ENCODE peak calls at places on chromosomes 13 and 19, in five cellular contexts. K is astrocyte of the cerebellum; C is A673; P is activated gamma-delta T cell treated with anti-CD3 and anti-CD28 coated beads, Interleukin-2, amount 50 U/mL, for 16 hours; Y is mesothelial cell of epicardium. S is an unnamed sample.

GRCh38 chr19:47145639-47146486 is 15.2 kb downstream of the SAE1 start:
- DNase-seq in K (no peak), C (no peak), P (no peak), Y (no peak), S (no peak)

GRCh38 chr13:98576963-98577822 is at the start of gene STK24:
- DNase-seq in K (peak), C (peak), P (peak), Y (peak), S (peak)

GRCh38 chr13:108929532-108929931 is 300.1 kb downstream of the MYO16 start:
- DNase-seq in K (no peak), C (no peak), P (no peak), Y (no peak), S (peak)

GRCh38 chr19:18460313-18460712 is 22.4 kb upstream of the ISYNA1 start:
- DNase-seq in K (peak), C (no peak), P (no peak), Y (no peak), S (no peak)

GRCh38 chr13:47004022-47004421 is 107.2 kb upstream of the HTR2A start:
- DNase-seq in K (no peak), C (no peak), P (no peak), Y (no peak), S (peak)

GRCh38 chr13:47017476-47017875 is 120.6 kb upstream of the HTR2A start:
- DNase-seq in K (no peak), C (no peak), P (no peak), Y (no peak), S (no peak)

GRCh38 chr19:38551450-38551813 is 66.3 kb downstream of the MAP4K1 start:
- DNase-seq in K (no peak), C (no peak), P (peak), Y (no peak), S (no peak)

GRCh38 chr19:46115396-46116109 is 8.9 kb downstream of the IGFL3 start:
- DNase-seq in K (peak), C (no peak), P (no peak), Y (no peak), S (no peak)

GRCh38 chr19:10226376-10227214 is 4.5 kb downstream of the S1PR2 start:
- DNase-seq in K (no peak), C (no peak), P (no peak), Y (peak), S (no peak)

GRCh38 chr19:55652311-55653078 is 2.3 kb upstream of the U2AF2 start:
- DNase-seq in K (no peak), C (no peak), P (no peak), Y (no peak), S (no peak)

GRCh38 chr13:30341815-30342570 is 34.6 kb upstream of the KATNAL1 start:
- DNase-seq in K (peak), C (peak), P (no peak), Y (peak), S (peak)

GRCh38 chr13:30477346-30478235 is 11.9 kb upstream of the HMGB1 start:
- DNase-seq in K (no peak), C (no peak), P (no peak), Y (no peak), S (no peak)

GRCh38 chr19:867301-867793 is 7.9 kb downstream of the CFD start:
- DNase-seq in K (no peak), C (peak), P (no peak), Y (no peak), S (no peak)

GRCh38 chr13:95641961-95642621 is 2.4 kb downstream of the DZIP1 start:
- DNase-seq in K (no peak), C (peak), P (no peak), Y (peak), S (no peak)

GRCh38 chr19:1467512-1468273 is 11.3 kb downstream of the C19orf25 start:
- DNase-seq in K (no peak), C (no peak), P (no peak), Y (no peak), S (no peak)

GRCh38 chr19:46660008-46660517 is 919 bp downstream of the DACT3 start:
- DNase-seq in K (no peak), C (peak), P (no peak), Y (no peak), S (no peak)

GRCh38 chr19:54141356-54141755 is 3.8 kb downstream of the CNOT3 start:
- DNase-seq in K (no peak), C (no peak), P (no peak), Y (no peak), S (no peak)

GRCh38 chr13:110005563-110005962 is 219.2 kb upstream of the IRS2 start:
- DNase-seq in K (no peak), C (no peak), P (no peak), Y (no peak), S (no peak)

GRCh38 chr13:113153810-113154748 is 4.4 kb upstream of the PROZ start:
- DNase-seq in K (peak), C (peak), P (peak), Y (peak), S (peak)

GRCh38 chr13:33285420-33286124 is at the start of gene STARD13:
- DNase-seq in K (peak), C (peak), P (no peak), Y (peak), S (peak)

GRCh38 chr19:31781542-31781941 is 432.3 kb upstream of the TSHZ3 start:
- DNase-seq in K (no peak), C (no peak), P (no peak), Y (no peak), S (no peak)

GRCh38 chr13:40458283-40459031 is 208.0 kb downstream of the FOXO1 start:
- DNase-seq in K (no peak), C (no peak), P (no peak), Y (no peak), S (no peak)

GRCh38 chr13:50677687-50678463 is 165.6 kb downstream of the DLEU7 start:
- DNase-seq in K (no peak), C (no peak), P (no peak), Y (no peak), S (no peak)

S was measured in T47D.